ENCODE peak calls at places on chromosomes 5 and 9, in eight cellular contexts. V is substantia nigra; M is heart left ventricle; E is H9; U is left ventricle myocardium inferior; F is heart right ventricle; A is upper lobe of right lung; X is CD4-positive, alpha-beta T cell. K is an unnamed sample.

GRCh38 chr9:81028504-81028903 is 660.8 kb downstream of the TLE1 start:
- DNase-seq in V (no peak), M (no peak), E (no peak), U (no peak), F (no peak), A (no peak), X (no peak), K (no peak)

GRCh38 chr9:80222466-80223169 is 650.9 kb downstream of the TLE4 start:
- DNase-seq in V (no peak), M (no peak), E (no peak), U (no peak), F (no peak), A (no peak), X (no peak), K (no peak)

GRCh38 chr9:96858018-96858573 is 3.8 kb upstream of the ZNF782 start:
- DNase-seq in V (no peak), M (no peak), E (no peak), U (no peak), F (no peak), A (no peak), X (no peak), K (no peak)

GRCh38 chr5:58680503-58680902 is 97.6 kb downstream of the RAB3C start:
- DNase-seq in V (no peak), M (no peak), E (no peak), U (no peak), F (no peak), A (no peak), X (no peak), K (no peak)

GRCh38 chr9:136936645-136937170 is 7.8 kb downstream of the FBXW5 start:
- DNase-seq in V (no peak), M (no peak), E (no peak), U (no peak), F (no peak), A (no peak), X (no peak), K (no peak)

GRCh38 chr5:177588413-177588909 is 3.5 kb upstream of the TMED9 start:
- DNase-seq in V (no peak), M (no peak), E (no peak), U (no peak), F (no peak), A (no peak), X (no peak), K (no peak)

GRCh38 chr5:167820266-167820988 is 471.0 kb upstream of the WWC1 start:
- DNase-seq in V (no peak), M (no peak), E (no peak), U (no peak), F (no peak), A (no peak), X (no peak), K (no peak)

GRCh38 chr5:38258319-38259061 is at the start of gene EGFLAM:
- DNase-seq in V (no peak), M (peak; percentile 48), E (peak; percentile 75), U (peak; percentile 46), F (peak; percentile 52), A (peak; percentile 65), X (no peak), K (no peak)

GRCh38 chr9:117300686-117301085 is 114.2 kb downstream of the ASTN2 start:
- DNase-seq in V (no peak), M (no peak), E (no peak), U (no peak), F (no peak), A (no peak), X (no peak), K (no peak)

GRCh38 chr9:23698161-23698560 is 127.9 kb downstream of the ELAVL2 start:
- DNase-seq in V (no peak), M (no peak), E (no peak), U (no peak), F (no peak), A (no peak), X (no peak), K (no peak)

GRCh38 chr5:39501403-39501802 is 76.6 kb upstream of the DAB2 start:
- DNase-seq in V (no peak), M (peak; percentile 71), E (no peak), U (peak; percentile 52), F (peak; percentile 59), A (no peak), X (no peak), K (no peak)

GRCh38 chr9:107044872-107045271 is 181.9 kb downstream of the ZNF462 start:
- DNase-seq in V (no peak), M (no peak), E (no peak), U (no peak), F (no peak), A (no peak), X (no peak), K (no peak)

DNA sequence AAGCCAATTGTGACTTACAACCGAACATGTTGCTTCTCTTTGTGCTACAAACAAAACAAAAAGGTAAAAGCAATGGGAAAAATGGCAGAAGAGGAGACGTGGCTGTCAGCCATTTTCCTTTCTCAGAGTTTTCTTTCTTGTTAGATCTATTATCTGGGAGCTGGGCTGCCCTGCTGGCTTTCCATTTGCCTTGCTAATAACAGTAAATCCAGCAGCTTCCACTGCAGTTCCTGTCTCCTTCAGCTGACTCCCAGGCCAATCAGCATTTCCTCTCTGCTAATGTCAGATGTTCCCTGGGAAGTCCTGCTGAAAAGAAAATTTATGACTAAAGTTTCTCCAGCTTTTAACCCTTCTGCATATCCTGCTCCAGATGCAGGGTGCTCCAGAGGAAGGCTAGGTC is 182.5 kb downstream of the MAPKAP1 start:
- DNase-seq in V (no peak), M (no peak), E (peak; percentile 85), U (no peak), F (no peak), A (no peak), X (no peak), K (no peak)
- H3K27ac ChIP-seq in V (no peak overlapping the region), M (peak overlapping the region; percentile 24), E (peak overlapping the region; percentile 29), U (peak overlapping the region; percentile 76), F (no peak overlapping the region), A (no peak overlapping the region), X (no peak overlapping the region), K (no peak overlapping the region)

DNA sequence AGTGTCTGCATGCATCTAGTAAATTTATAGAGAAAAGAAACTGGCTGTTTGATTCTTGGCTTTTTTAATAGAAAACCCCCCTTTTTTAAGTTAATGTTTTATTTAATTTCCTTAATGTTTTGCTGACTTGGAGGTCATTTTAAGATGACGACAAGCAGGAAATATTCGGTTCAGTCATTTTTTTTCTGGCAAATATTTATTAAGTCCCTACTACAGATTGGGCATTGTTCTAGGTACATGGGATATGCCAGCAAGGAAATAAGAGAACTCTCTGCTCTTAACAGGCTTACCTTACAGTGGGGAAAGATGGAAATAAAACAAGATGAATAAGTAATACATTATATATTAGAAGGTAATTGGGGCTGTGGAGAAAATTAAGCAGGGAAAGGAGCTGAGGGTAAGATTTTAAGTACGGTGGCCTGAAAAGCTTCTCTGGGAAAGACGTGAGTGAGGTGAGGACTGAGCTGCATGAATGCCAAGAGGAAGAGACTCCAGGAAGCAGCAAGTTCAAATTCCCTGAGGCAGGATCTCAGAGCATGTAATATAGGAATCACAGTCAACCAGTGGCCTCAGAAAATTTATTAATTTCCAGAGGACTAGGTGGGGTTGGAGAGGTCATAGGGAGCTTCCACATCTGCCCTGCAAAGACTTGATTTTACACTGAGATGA is 316.0 kb upstream of the DAP start:
- DNase-seq in V (no peak), M (no peak), E (no peak), U (no peak), F (no peak), A (no peak), X (no peak), K (no peak)
- H3K27ac ChIP-seq in V (no peak overlapping the region), M (no peak overlapping the region), E (no peak overlapping the region), U (no peak overlapping the region), F (no peak overlapping the region), A (no peak overlapping the region), X (no peak overlapping the region), K (no peak overlapping the region)

GRCh38 chr5:127931396-127931795 is 152.2 kb upstream of the SLC12A2 start:
- DNase-seq in V (no peak), M (no peak), E (no peak), U (no peak), F (no peak), A (no peak), X (no peak), K (no peak)

GRCh38 chr5:127935398-127935797 is 148.2 kb upstream of the SLC12A2 start:
- DNase-seq in V (no peak), M (no peak), E (no peak), U (no peak), F (no peak), A (no peak), X (no peak), K (no peak)

GRCh38 chr5:127936439-127936972 is 147.1 kb upstream of the SLC12A2 start:
- DNase-seq in V (no peak), M (no peak), E (no peak), U (no peak), F (no peak), A (no peak), X (no peak), K (peak; percentile 52)

GRCh38 chr5:127933348-127933747 is 150.2 kb upstream of the SLC12A2 start:
- DNase-seq in V (no peak), M (no peak), E (no peak), U (no peak), F (no peak), A (no peak), X (no peak), K (no peak)

GRCh38 chr5:127934791-127935256 is 148.7 kb upstream of the SLC12A2 start:
- DNase-seq in V (no peak), M (no peak), E (peak; percentile 63), U (no peak), F (no peak), A (no peak), X (no peak), K (no peak)
- H3K27ac ChIP-seq in V (no peak overlapping the region), M (no peak overlapping the region), E (no peak overlapping the region), U (no peak overlapping the region), F (no peak overlapping the region), A (peak overlapping the region; percentile 51), X (no peak overlapping the region), K (no peak overlapping the region)

DNA sequence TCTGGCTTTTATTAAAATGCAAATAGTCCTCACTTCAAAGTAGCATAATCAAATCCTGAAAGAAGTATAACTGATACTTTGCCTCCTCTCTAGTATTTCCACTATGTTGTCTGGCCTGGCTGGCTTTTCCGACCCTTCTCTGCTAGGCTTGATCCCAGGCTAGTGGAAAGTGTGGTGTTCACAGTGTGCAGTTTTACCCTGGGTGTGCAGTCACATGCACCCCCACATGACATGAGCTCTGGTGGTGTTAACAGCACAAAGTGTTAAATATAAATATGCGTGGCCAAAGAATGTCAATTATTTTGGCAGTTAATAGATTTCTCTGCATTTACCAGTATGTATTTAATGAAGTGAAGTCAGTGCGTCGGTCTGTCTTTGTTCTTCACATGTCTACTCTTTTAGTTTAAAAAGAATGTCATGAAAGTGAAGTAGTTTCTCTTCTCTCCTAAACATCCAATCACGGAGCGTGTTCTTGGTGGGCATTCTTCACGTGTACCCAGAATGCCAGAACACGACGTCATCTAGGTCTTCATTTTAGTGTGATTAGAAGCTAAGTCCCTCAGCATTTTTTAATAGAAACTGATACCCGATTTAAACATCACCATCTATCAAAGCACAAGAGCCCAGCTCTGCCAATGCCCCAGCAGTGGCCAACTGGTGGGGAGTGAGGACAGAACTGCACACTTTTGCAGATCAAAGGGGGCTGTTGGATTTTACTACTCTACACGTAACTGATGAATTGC is 286.4 kb downstream of the FANCC start:
- DNase-seq in V (no peak), M (no peak), E (no peak), U (no peak), F (no peak), A (no peak), X (no peak), K (no peak)
- H3K27ac ChIP-seq in V (peak overlapping the region; percentile 87), M (peak overlapping the region; percentile 2), E (no peak overlapping the region), U (peak overlapping the region; percentile 84), F (peak overlapping the region; percentile 32), A (no peak overlapping the region), X (no peak overlapping the region), K (no peak overlapping the region)

GRCh38 chr5:56480305-56481146 is 247.4 kb upstream of the ANKRD55 start:
- DNase-seq in V (peak; percentile 73), M (peak; percentile 82), E (peak; percentile 47), U (peak; percentile 71), F (peak; percentile 83), A (peak; percentile 72), X (no peak), K (peak; percentile 14)
- H3K27ac ChIP-seq in V (peak overlapping the region; percentile 78), M (peak overlapping the region; percentile 98), E (no peak overlapping the region), U (peak overlapping the region; percentile 97), F (peak overlapping the region; percentile 91), A (peak overlapping the region; percentile 87), X (peak overlapping the region; percentile 80), K (no peak overlapping the region)

K was measured in CD8-positive, alpha-beta memory T cell.